ENCODE peak calls at places on chromosomes 2 and 18, in four cellular contexts. G is NCI-H2081; P is HCEC 1CT; M is stimulated activated CD8-positive, alpha-beta memory T cell treated with anti-CD3 and anti-CD28 coated beads, Interleukin-4, amount 100 ng/mL, for 1 hour. H is an unnamed sample.

GRCh38 chr2:9739508-9739907 is 103.8 kb upstream of the TAF1B start:
- DNase-seq in G (no peak), P (no peak), M (no peak), H (no peak)

GRCh38 chr2:85804583-85804982 is 50.8 kb downstream of the ATOH8 start:
- DNase-seq in G (no peak), P (no peak), M (no peak), H (peak; percentile 18)

GRCh38 chr2:106886916-106887758 is 1.2 kb upstream of the ST6GAL2 start:
- DNase-seq in G (peak; percentile 79), P (no peak), M (no peak), H (no peak)

GRCh38 chr2:18376936-18377335 is 183.5 kb downstream of the RDH14 start:
- DNase-seq in G (no peak), P (no peak), M (no peak), H (no peak)

GRCh38 chr2:38281095-38281742 is 95.9 kb downstream of the ATL2 start:
- DNase-seq in G (no peak), P (no peak), M (no peak), H (no peak)

GRCh38 chr18:76380791-76381405 is 114.1 kb downstream of the ZNF516 start:
- DNase-seq in G (no peak), P (no peak), M (no peak), H (peak; percentile 14)

GRCh38 chr2:196170681-196171247 is 614 bp downstream of the STK17B start:
- DNase-seq in G (no peak), P (peak; percentile 76), M (no peak), H (peak; percentile 79)

GRCh38 chr2:101596346-101596745 is 101.2 kb upstream of the MAP4K4 start:
- DNase-seq in G (no peak), P (peak; percentile 3), M (no peak), H (peak; percentile 37)

GRCh38 chr2:112031916-112032582 is 23.0 kb upstream of the TMEM87B start:
- DNase-seq in G (no peak), P (peak; percentile 20), M (no peak), H (peak; percentile 42)

GRCh38 chr2:102111823-102112222 is 30.7 kb upstream of the IL1R1 start:
- DNase-seq in G (no peak), P (no peak), M (no peak), H (no peak)

GRCh38 chr18:8705941-8706544 is 687 bp downstream of the MTCL1 start:
- DNase-seq in G (no peak), P (peak; percentile 39), M (no peak), H (no peak)

GRCh38 chr2:118807668-118808428 is 39.6 kb downstream of the EN1 start:
- DNase-seq in G (no peak), P (no peak), M (no peak), H (no peak)

GRCh38 chr2:66574701-66575624 is 140.0 kb downstream of the MEIS1 start:
- DNase-seq in G (peak; percentile 77), P (peak; percentile 79), M (no peak), H (peak; percentile 86)

GRCh38 chr2:201344663-201345366 is 12.3 kb downstream of the FLACC1 start:
- DNase-seq in G (no peak), P (no peak), M (no peak), H (no peak)

GRCh38 chr2:167404896-167405295 is 516.6 kb downstream of the XIRP2 start:
- DNase-seq in G (no peak), P (peak; percentile 70), M (no peak), H (peak; percentile 63)

GRCh38 chr18:63850010-63850409 is 37.5 kb upstream of the SERPINB2 start:
- DNase-seq in G (peak; percentile 52), P (peak; percentile 49), M (no peak), H (peak; percentile 51)

GRCh38 chr2:152710713-152711112 is 6.5 kb downstream of the PRPF40A start:
- DNase-seq in G (no peak), P (no peak), M (no peak), H (no peak)

GRCh38 chr2:127174977-127175376 is 45.1 kb downstream of the CYP27C1 start:
- DNase-seq in G (no peak), P (no peak), M (no peak), H (peak; percentile 50)

GRCh38 chr2:239039479-239039861 is 191.6 kb downstream of the TWIST2 start:
- DNase-seq in G (no peak), P (no peak), M (no peak), H (no peak)

GRCh38 chr2:102837626-102838198 is 75.9 kb downstream of the TMEM182 start:
- DNase-seq in G (no peak), P (no peak), M (no peak), H (no peak)

GRCh38 chr2:221322741-221323140 is 249.4 kb downstream of the EPHA4 start:
- DNase-seq in G (no peak), P (no peak), M (no peak), H (no peak)

GRCh38 chr2:135689679-135690078 is 52.0 kb upstream of the UBXN4 start:
- DNase-seq in G (no peak), P (no peak), M (no peak), H (no peak)

GRCh38 chr2:71595549-71595948 is 142.2 kb downstream of the DYSF start:
- DNase-seq in G (no peak), P (no peak), M (no peak), H (no peak)

GRCh38 chr2:221822416-221822815 is 250.3 kb upstream of the EPHA4 start:
- DNase-seq in G (no peak), P (peak; percentile 60), M (no peak), H (peak; percentile 19)

GRCh38 chr18:79677221-79677620 is 2.4 kb upstream of the CTDP1 start:
- DNase-seq in G (no peak), P (no peak), M (no peak), H (no peak)

GRCh38 chr2:113061896-113062770 is 3.1 kb downstream of the IL36RN start:
- DNase-seq in G (no peak), P (no peak), M (no peak), H (no peak)